ENCODE peak calls at places on chromosomes 6 and 20, in five cellular contexts. X is adrenal gland, T is thyroid gland, I is uterus, H is H54. D is an unnamed sample.

GRCh38 chr6:7172605-7173185 is 64.9 kb downstream of the RREB1 start:
- DNase-seq in X (no peak), I (no peak), H (no peak), T (no peak), D (peak; percentile 64)

GRCh38 chr6:78995946-78996345 is 82.1 kb downstream of the PHIP start:
- DNase-seq in X (no peak), T (no peak), I (no peak), H (no peak), D (no peak)

GRCh38 chr20:44909872-44910689 is at the start of gene PABPC1L:
- DNase-seq in X (peak; percentile 56), T (peak; percentile 93), I (peak; percentile 28), H (peak; percentile 71), D (peak; percentile 81)

GRCh38 chr6:56749632-56750151 is 107.0 kb upstream of the DST start:
- DNase-seq in I (no peak), T (no peak), X (peak; percentile 38), H (no peak), D (no peak)

GRCh38 chr6:21891065-21891464 is 297.5 kb downstream of the SOX4 start:
- DNase-seq in T (no peak), I (no peak), H (no peak), X (no peak), D (no peak)

GRCh38 chr6:137334094-137334493 is 114.9 kb upstream of the IFNGR1 start:
- DNase-seq in I (no peak), H (no peak), T (no peak), X (no peak), D (no peak)

GRCh38 chr6:159092631-159093030 is 47.8 kb upstream of the TAGAP start:
- DNase-seq in X (no peak), T (no peak), I (no peak), H (no peak), D (peak; percentile 91)

GRCh38 chr6:34129753-34130152 is 16.1 kb downstream of the GRM4 start:
- DNase-seq in I (no peak), T (no peak), H (no peak), X (no peak), D (no peak)

GRCh38 chr6:27145731-27146455 is 101.6 kb upstream of the PRSS16 start:
- DNase-seq in H (no peak), X (peak; percentile 91), T (peak; percentile 80), I (peak; percentile 90), D (peak; percentile 96)
- TF ChIP-seq POLR2A in H (peak; percentile 58), X (peak; percentile 54), T (peak; percentile 73), I (peak; percentile 65), D (peak; percentile 50)

GRCh38 chr20:10669843-10670446 is 3.9 kb downstream of the JAG1 start:
- DNase-seq in T (no peak), I (no peak), H (no peak), X (no peak), D (no peak)
- TF ChIP-seq POLR2A in T (no peak), I (no peak), H (no peak), X (no peak), D (no peak)

GRCh38 chr6:140480852-140481251 is 1106.4 kb upstream of the CITED2 start:
- DNase-seq in X (peak; percentile 21), H (no peak), I (no peak), T (no peak), D (peak; percentile 24)

GRCh38 chr6:140478631-140479030 is 1104.2 kb upstream of the CITED2 start:
- DNase-seq in H (no peak), T (no peak), X (no peak), I (no peak), D (no peak)

DNA sequence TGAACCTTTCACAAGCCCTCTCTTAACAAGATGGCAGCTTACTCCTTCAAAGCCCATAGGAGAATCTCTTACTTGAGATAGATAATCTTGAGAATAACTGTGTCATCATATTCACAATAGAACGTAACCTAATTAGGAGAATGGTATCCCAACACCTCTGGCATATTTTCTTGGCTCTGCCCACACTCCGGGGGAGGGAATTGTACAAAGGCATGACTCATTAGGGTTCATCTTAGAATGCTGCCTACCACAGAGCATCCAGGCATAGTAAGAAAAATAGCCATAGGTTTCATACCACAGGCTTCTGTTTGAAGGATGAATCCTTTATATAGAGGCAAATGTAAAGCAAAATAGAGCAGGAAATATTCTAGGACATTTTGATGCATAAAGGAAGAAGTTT is 1100.6 kb upstream of the CITED2 start:
- DNase-seq in H (no peak), T (no peak), X (no peak), I (no peak), D (no peak)
- TF ChIP-seq POLR2A in H (no peak), T (no peak), X (no peak), I (no peak), D (no peak)

GRCh38 chr20:37384683-37385174 is 38.8 kb downstream of the SRC start:
- DNase-seq in I (peak; percentile 57), H (peak; percentile 61), T (peak; percentile 46), X (peak; percentile 83), D (peak; percentile 79)
- TF ChIP-seq POLR2A in I (no peak), H (no peak), T (no peak), X (no peak), D (no peak)

DNA sequence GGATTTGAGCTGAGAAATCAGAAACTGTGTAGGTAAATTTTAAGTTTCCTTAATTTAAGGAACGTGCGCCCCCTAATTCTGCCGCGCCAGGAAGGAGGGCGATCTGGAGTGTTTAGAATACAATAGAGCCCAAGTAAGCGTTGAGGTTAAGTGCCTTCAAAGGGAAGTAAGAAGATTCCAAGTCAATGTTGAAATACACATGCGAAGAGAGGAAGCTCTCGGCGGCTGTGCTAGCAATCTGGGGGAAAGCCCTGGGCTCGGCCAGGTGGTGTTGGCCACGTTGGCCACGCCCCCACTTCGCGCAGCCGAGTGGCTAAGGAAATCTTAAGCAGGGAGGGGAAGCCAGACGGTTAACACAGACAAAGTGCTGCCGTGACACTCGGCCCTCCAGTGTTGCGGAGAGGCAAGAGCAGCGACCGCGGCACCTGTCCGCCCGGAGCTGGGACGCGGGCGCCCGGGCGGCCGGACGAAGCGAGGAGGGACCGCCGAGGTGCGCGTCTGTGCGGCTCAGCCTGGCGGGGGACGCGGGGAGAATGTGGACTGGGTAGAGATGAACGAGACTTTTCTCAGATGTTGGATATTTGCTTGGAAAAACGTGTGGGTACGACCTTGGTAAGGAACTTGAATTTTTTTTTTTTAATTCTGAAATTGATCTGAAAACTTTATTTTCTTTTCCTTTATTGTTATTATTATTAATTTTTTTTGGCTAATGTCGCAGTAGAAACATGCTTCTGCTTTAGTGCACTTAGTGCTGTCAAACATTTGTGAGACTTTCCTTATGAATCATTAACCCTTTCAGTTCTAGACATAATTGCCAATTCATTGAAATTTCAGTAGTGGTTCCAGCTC is at the start of gene PRDM1:
- DNase-seq in I (peak; percentile 82), T (peak; percentile 96), H (peak; percentile 26), X (peak; percentile 67), D (peak; percentile 95)
- TF ChIP-seq POLR2A in I (peak; percentile 55), T (peak; percentile 92), H (peak; percentile 35), X (peak; percentile 30), D (no peak)

DNA sequence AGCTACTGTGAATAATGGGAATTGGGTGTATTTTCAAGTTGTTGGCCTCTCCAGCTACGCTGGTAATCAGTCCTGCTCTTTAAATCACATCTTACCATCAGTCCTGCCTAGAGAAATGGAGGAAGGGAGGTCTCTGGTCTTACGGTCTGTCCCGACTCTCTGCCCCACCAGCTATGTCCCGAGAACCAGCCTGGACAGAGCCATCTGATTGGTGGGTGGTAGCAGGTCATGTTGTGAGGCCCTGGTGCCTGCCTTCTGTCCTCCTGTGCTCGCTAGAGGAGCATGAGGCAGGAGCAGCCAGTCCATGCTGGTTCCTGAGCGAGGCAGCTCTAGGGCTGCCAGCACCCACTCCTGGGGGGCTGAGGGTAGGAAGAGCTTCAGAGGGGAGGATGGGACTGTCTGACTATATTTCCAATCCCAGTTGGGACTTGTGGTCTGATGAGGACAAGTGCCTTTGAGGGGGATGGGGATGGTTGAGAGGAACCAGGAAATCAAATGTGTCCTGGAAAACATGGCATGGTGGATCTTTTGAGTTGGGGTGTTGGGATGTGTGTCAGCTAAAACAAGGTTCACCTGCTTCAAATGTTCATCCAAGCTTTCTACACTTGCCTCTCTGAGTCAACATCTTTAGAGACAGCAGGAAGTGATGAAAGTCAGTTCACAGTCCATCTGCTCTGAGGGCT is 33.0 kb downstream of the SYNJ2 start:
- DNase-seq in T (no peak), H (no peak), X (no peak), I (no peak), D (peak; percentile 42)
- TF ChIP-seq POLR2A in T (no peak), H (no peak), X (no peak), I (no peak), D (no peak)

GRCh38 chr6:36443951-36444428 is 1.2 kb downstream of the KCTD20 start:
- DNase-seq in X (no peak), H (peak; percentile 45), I (no peak), T (no peak), D (peak; percentile 41)

GRCh38 chr6:36442671-36443497 is at the start of the genes KCTD20 and PXT1:
- DNase-seq in X (peak; percentile 87), I (peak; percentile 85), T (peak; percentile 86), H (peak; percentile 77), D (peak; percentile 95)

GRCh38 chr6:36442083-36442670 is 477 bp downstream of the PXT1 start:
- DNase-seq in I (no peak), H (no peak), X (no peak), T (no peak), D (no peak)

GRCh38 chr6:36443498-36443844 is 671 bp downstream of the KCTD20 start:
- DNase-seq in H (no peak), T (no peak), I (no peak), X (no peak), D (no peak)

DNA sequence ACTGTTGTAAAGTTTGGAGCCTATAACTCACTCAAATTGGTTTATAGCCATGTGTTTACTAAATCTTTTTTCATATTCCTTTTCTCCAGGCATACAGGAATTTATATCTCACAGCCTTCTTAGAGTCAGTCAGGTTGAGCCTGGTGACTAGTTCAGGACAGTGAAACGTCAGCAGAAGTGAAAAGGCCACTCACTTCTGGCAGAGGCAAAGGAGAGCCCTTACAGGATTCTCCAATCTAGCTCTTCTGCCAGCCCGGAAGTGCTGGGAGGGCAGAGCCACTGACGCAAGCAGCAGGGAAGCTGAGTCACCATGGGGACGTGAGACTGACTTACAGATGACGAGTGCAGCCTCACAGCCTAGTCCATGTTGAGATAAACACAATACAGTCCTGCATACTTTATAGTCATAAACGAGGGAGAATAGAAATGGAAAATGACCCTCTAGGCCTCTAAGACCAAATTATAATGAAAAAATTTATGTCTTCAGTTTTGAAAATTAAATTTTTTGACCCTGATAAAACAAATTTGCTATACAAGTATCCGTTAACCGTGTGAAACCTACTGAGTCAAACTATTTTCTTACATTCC is 1.3 kb downstream of the PXT1 start:
- DNase-seq in X (peak; percentile 98), H (peak; percentile 95), T (peak; percentile 96), I (peak; percentile 96), D (peak; percentile 98)
- TF ChIP-seq POLR2A in X (peak; percentile 74), H (peak; percentile 35), T (peak; percentile 82), I (peak; percentile 86), D (peak; percentile 63)

GRCh38 chr6:133955136-133955576 is 2.1 kb downstream of the TBPL1 start:
- DNase-seq in I (no peak), H (no peak), T (no peak), X (no peak), D (no peak)
- TF ChIP-seq POLR2A in I (no peak), H (no peak), T (no peak), X (no peak), D (no peak)